ENCODE peak calls at places on chromosome 12, in six cellular contexts. A is SK-N-SH, W is GM23248, U is MM.1S, Q is neural progenitor cell, X is fibroblast of lung. Z is an unnamed sample.

GRCh38 chr12:34294137-34294536 is 271.8 kb downstream of the ALG10 start:
- DNase-seq in A (no peak), W (no peak), U (no peak), Q (no peak), X (no peak), Z (no peak)

GRCh38 chr12:102415515-102415914 is 64.8 kb downstream of the IGF1 start:
- DNase-seq in A (no peak), W (no peak), U (no peak), Q (no peak), X (no peak), Z (no peak)

GRCh38 chr12:3658327-3659163 is 94.4 kb downstream of the CRACR2A start:
- DNase-seq in A (no peak), W (peak), U (no peak), Q (peak), X (no peak), Z (peak)

GRCh38 chr12:92726865-92727264 is 24.1 kb downstream of the PLEKHG7 start:
- DNase-seq in A (no peak), W (no peak), U (no peak), Q (no peak), X (no peak), Z (no peak)

GRCh38 chr12:127125607-127126259 is 1141.2 kb upstream of the TMEM132C start:
- DNase-seq in A (no peak), W (peak), U (no peak), Q (no peak), X (peak), Z (peak)

GRCh38 chr12:121769831-121770301 is 23.6 kb downstream of the RHOF start:
- DNase-seq in A (no peak), W (no peak), U (no peak), Q (no peak), X (no peak), Z (peak)

GRCh38 chr12:90067791-90068190 is 359.2 kb upstream of the ATP2B1 start:
- DNase-seq in A (no peak), W (no peak), U (no peak), Q (no peak), X (no peak), Z (no peak)

GRCh38 chr12:49887091-49887490 is 16.6 kb downstream of the FAIM2 start:
- DNase-seq in A (no peak), W (no peak), U (no peak), Q (no peak), X (no peak), Z (no peak)

GRCh38 chr12:104507672-104508071 is 50.9 kb downstream of the CHST11 start:
- DNase-seq in A (no peak), W (no peak), U (no peak), Q (no peak), X (no peak), Z (no peak)

GRCh38 chr12:50263832-50264231 is 19.5 kb downstream of the LIMA1 start:
- DNase-seq in A (no peak), W (no peak), U (no peak), Q (no peak), X (no peak), Z (no peak)

GRCh38 chr12:39272934-39273770 is 169.8 kb downstream of the KIF21A start:
- DNase-seq in A (peak), W (peak), U (peak), Q (peak), X (peak), Z (peak)

GRCh38 chr12:7989827-7990491 is 42.6 kb upstream of the FOXJ2 start:
- DNase-seq in A (no peak), W (no peak), U (no peak), Q (no peak), X (no peak), Z (no peak)

GRCh38 chr12:50606675-50607379 is 102.0 kb downstream of the DIP2B start:
- DNase-seq in A (no peak), W (no peak), U (no peak), Q (no peak), X (no peak), Z (no peak)

GRCh38 chr12:18723752-18724151 is 14.1 kb downstream of the PLCZ1 start:
- DNase-seq in A (no peak), W (peak), U (no peak), Q (no peak), X (peak), Z (peak)

GRCh38 chr12:126667340-126667739 is 1599.6 kb upstream of the TMEM132C start:
- DNase-seq in A (no peak), W (peak), U (no peak), Q (no peak), X (peak), Z (no peak)

GRCh38 chr12:127060933-127061332 is 1206.0 kb upstream of the TMEM132C start:
- DNase-seq in A (no peak), W (no peak), U (no peak), Q (no peak), X (no peak), Z (no peak)

GRCh38 chr12:67942704-67943103 is 46.5 kb upstream of the IFNG-AS1 start:
- DNase-seq in A (no peak), W (no peak), U (no peak), Q (no peak), X (no peak), Z (no peak)

GRCh38 chr12:93862424-93862823 is 185.2 kb downstream of the CRADD start:
- DNase-seq in A (no peak), W (peak), U (no peak), Q (no peak), X (peak), Z (no peak)

GRCh38 chr12:46554461-46554860 is 181.9 kb upstream of the SLC38A2 start:
- DNase-seq in A (no peak), W (peak), U (no peak), Q (no peak), X (no peak), Z (no peak)
- H3K27ac ChIP-seq in A (peak), W (peak), U (no peak), Q (no peak), X (peak), Z (peak)

DNA sequence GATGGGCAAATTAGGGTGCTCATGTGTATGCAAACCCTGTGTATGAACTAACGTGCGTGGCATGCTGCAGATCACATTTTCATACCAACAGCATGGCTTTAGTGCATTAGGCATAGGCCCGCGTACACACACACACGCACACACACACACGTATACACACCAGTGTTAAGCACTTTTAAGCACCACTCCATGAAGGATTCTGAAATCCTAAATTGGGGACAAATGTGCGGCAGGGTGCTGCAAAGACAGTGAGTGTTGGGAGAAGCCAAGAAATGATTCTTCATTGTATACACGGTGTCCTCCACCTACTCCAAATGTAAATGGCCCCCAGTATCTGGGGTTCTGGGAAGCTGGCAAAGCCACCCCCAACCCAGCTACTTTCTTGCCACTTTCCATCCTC is 99.7 kb upstream of the MAP1LC3B2 start:
- DNase-seq in A (no peak), W (no peak), U (no peak), Q (no peak), X (no peak), Z (no peak)
- H3K4me3 ChIP-seq in A (no peak), W (no peak), U (no peak), Q (no peak), X (no peak), Z (no peak)

GRCh38 chr12:95859947-95860850 is 1.4 kb downstream of the SNRPF start:
- DNase-seq in A (no peak), W (peak), U (no peak), Q (no peak), X (no peak), Z (no peak)

GRCh38 chr12:95857151-95857550 is 1.6 kb upstream of the SNRPF start:
- DNase-seq in A (no peak), W (no peak), U (no peak), Q (no peak), X (peak), Z (no peak)

GRCh38 chr12:95857799-95858198 is 953 bp upstream of the SNRPF start:
- DNase-seq in A (no peak), W (no peak), U (no peak), Q (peak), X (no peak), Z (no peak)

GRCh38 chr12:95858451-95859343 is at the start of gene SNRPF:
- DNase-seq in A (peak), W (peak), U (peak), Q (peak), X (peak), Z (peak)

DNA sequence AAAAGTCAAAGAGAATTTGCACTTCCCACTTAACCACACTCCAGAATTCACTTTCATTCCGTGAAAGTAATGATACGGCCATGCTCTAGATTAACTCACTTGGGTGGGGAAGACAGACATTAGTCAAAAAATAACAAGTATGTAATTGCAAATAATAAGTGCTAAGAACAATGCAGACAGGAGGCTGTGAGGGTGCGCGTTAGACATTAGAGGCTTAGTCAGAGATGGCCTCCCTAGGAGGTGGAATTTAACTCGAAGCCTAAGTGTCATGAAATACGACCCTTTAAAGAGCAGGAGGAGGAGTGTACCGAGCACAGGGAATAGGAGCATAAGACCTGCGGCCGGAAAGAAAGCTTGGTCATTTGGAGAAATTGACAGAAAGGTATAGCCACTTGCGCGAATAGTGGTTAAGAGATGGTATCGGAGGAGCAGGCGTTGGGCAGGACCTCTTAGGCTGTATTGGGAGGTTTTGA is 628 bp downstream of the SNRPF start:
- DNase-seq in A (peak), W (peak), U (no peak), Q (peak), X (peak), Z (peak)
- H2AFZ ChIP-seq in A (peak), W (peak), U (peak), Q (peak), X (peak), Z (peak)

GRCh38 chr12:57341275-57341990 is 89.4 kb downstream of the R3HDM2 start:
- DNase-seq in A (no peak), W (peak), U (no peak), Q (no peak), X (peak), Z (no peak)
- H3K27ac ChIP-seq in A (no peak), W (no peak), U (no peak), Q (peak), X (no peak), Z (peak)

DNA sequence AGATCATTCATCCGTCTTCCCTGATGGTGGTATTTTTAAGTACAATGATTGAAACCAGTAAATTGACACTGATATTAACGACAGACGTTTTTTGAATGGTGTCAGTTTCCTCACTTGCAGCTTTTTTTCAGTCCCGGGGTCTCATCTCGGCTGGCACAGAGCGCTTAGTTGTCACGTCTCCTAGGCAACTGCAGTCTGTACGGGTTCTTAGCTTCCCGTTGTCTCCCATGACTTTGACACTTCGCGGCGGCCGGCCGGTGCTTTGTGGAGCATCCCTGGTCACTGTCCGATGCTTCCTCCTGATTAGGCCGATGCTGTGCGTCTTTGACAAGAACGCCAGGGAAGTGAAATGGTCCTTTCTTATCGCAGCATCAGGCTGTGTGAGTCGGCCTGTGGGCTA is 67.4 kb downstream of the ADGRD1 start:
- DNase-seq in A (no peak), W (no peak), U (no peak), Q (no peak), X (no peak), Z (no peak)
- H3K4me3 ChIP-seq in A (no peak), W (no peak), U (no peak), Q (no peak), X (no peak), Z (no peak)

Z was measured in hepatocyte.